ENCODE peak calls at places on chromosome 7, in four cellular contexts. C is NCI-H82, Z is NCI-H2227 treated with DMSO at 0.1 percent for 48 hours, B is NCI-H1105 treated with DMSO at 0.1 percent for 48 hours. H is an unnamed sample.
A peak's percentile ranks its signal among the peaks of the same experiment; 100 is the strongest.

GRCh38 chr7:28225581-28225980 is 45.0 kb upstream of the JAZF1 start:
- DNase-seq in Z (no peak), C (peak; percentile 96), B (no peak), H (peak; percentile 60)

GRCh38 chr7:36613214-36613613 is 111.1 kb downstream of the AOAH start:
- DNase-seq in B (no peak), Z (no peak), C (no peak), H (no peak)

GRCh38 chr7:29764227-29764626 is 42.1 kb upstream of the WIPF3 start:
- DNase-seq in B (no peak), Z (no peak), C (peak; percentile 49), H (peak; percentile 55)

GRCh38 chr7:18489624-18490023 is 5.9 kb upstream of the HDAC9 start:
- DNase-seq in B (no peak), C (no peak), Z (peak; percentile 25), H (no peak)

GRCh38 chr7:105438847-105439173 is 50.1 kb upstream of the SRPK2 start:
- DNase-seq in B (no peak), Z (no peak), C (no peak), H (no peak)

GRCh38 chr7:1569016-1569415 is 816 bp downstream of the PSMG3 start:
- DNase-seq in B (no peak), C (peak; percentile 50), Z (no peak), H (no peak)

GRCh38 chr7:129376076-129376777 is 58.0 kb upstream of the STRIP2 start:
- DNase-seq in B (peak; percentile 47), Z (peak; percentile 18), C (peak; percentile 82), H (peak; percentile 62)

GRCh38 chr7:1361016-1361755 is 98.1 kb downstream of the MICALL2 start:
- DNase-seq in Z (no peak), C (no peak), B (no peak), H (no peak)

GRCh38 chr7:101906291-101907260 is 89.2 kb downstream of the CUX1 start:
- DNase-seq in B (no peak), Z (no peak), C (no peak), H (no peak)

GRCh38 chr7:147023390-147023914 is 906.9 kb downstream of the CNTNAP2 start:
- DNase-seq in Z (no peak), C (no peak), B (no peak), H (no peak)

GRCh38 chr7:94129443-94130140 is 125.4 kb upstream of the BET1 start:
- DNase-seq in Z (no peak), B (no peak), C (peak; percentile 59), H (no peak)

GRCh38 chr7:117873056-117873932 is at the start of gene CTTNBP2:
- DNase-seq in C (peak; percentile 41), Z (peak; percentile 34), B (peak; percentile 19), H (peak; percentile 12)

GRCh38 chr7:125605241-125605640 is 675.6 kb upstream of the POT1 start:
- DNase-seq in C (no peak), Z (no peak), B (no peak), H (no peak)

GRCh38 chr7:111175908-111176307 is 85.0 kb downstream of the LRRN3 start:
- DNase-seq in B (no peak), C (no peak), Z (no peak), H (no peak)

GRCh38 chr7:42314696-42315095 is 77.7 kb upstream of the GLI3 start:
- DNase-seq in Z (no peak), C (peak; percentile 59), B (no peak), H (no peak)

GRCh38 chr7:1700536-1701333 is 30.7 kb downstream of the ELFN1 start:
- DNase-seq in B (no peak), C (no peak), Z (no peak), H (peak; percentile 4)

GRCh38 chr7:147432068-147432467 is 1158.5 kb upstream of the C7orf33 start:
- DNase-seq in C (peak; percentile 91), B (peak; percentile 10), Z (peak; percentile 24), H (peak; percentile 57)

GRCh38 chr7:1169409-1170368 is 9.7 kb upstream of the ZFAND2A start:
- DNase-seq in Z (peak; percentile 27), B (no peak), C (peak; percentile 90), H (peak; percentile 81)

GRCh38 chr7:94414481-94414880 is 19.8 kb downstream of the COL1A2 start:
- DNase-seq in Z (no peak), B (no peak), C (peak; percentile 22), H (no peak)

GRCh38 chr7:153432056-153432455 is 620.1 kb upstream of the DPP6 start:
- DNase-seq in Z (no peak), C (no peak), B (no peak), H (no peak)

GRCh38 chr7:140005754-140006503 is 56.8 kb downstream of the PARP12 start:
- DNase-seq in B (no peak), Z (no peak), C (peak; percentile 50), H (peak; percentile 46)

GRCh38 chr7:157690058-157690832 is 353.4 kb downstream of the DNAJB6 start:
- DNase-seq in C (no peak), B (peak; percentile 52), Z (no peak), H (peak; percentile 20)

GRCh38 chr7:2146676-2147472 is 85.9 kb downstream of the MAD1L1 start:
- DNase-seq in B (no peak), Z (no peak), C (no peak), H (no peak)

GRCh38 chr7:113912881-113913280 is 5.9 kb downstream of the PPP1R3A start:
- DNase-seq in Z (no peak), B (no peak), C (no peak), H (no peak)

GRCh38 chr7:947391-948210 is 6.9 kb downstream of the ADAP1 start:
- DNase-seq in Z (no peak), C (no peak), B (no peak), H (no peak)

GRCh38 chr7:72230281-72230680 is 181.9 kb downstream of the CALN1 start:
- DNase-seq in Z (no peak), B (no peak), C (no peak), H (no peak)

GRCh38 chr7:39400836-39401235 is 165.4 kb upstream of the YAE1 start:
- DNase-seq in C (no peak), B (no peak), Z (no peak), H (no peak)

GRCh38 chr7:88200793-88201192 is 19.0 kb downstream of the SRI start:
- DNase-seq in C (peak; percentile 92), Z (peak; percentile 38), B (peak; percentile 97), H (peak; percentile 19)

GRCh38 chr7:1940863-1941262 is 270.8 kb downstream of the ELFN1 start:
- DNase-seq in C (no peak), Z (no peak), B (no peak), H (no peak)

GRCh38 chr7:75971961-75972763 is 22.2 kb downstream of the TMEM120A start:
- DNase-seq in B (no peak), Z (no peak), C (peak; percentile 19), H (no peak)

GRCh38 chr7:96308950-96309263 is 13.0 kb downstream of the SLC25A13 start:
- DNase-seq in Z (no peak), C (no peak), B (no peak), H (no peak)

GRCh38 chr7:121385800-121386179 is 10.3 kb downstream of the FAM3C start:
- DNase-seq in Z (peak; percentile 32), B (peak; percentile 49), C (peak; percentile 92), H (no peak)

GRCh38 chr7:1644341-1645070 is 25.6 kb upstream of the ELFN1 start:
- DNase-seq in B (no peak), C (no peak), Z (no peak), H (no peak)

GRCh38 chr7:158325530-158326381 is 261.9 kb downstream of the PTPRN2 start:
- DNase-seq in Z (peak; percentile 68), B (peak; percentile 89), C (no peak), H (peak; percentile 91)

GRCh38 chr7:28597284-28597683 is 185.0 kb downstream of the CREB5 start:
- DNase-seq in C (no peak), B (no peak), Z (no peak), H (no peak)

GRCh38 chr7:117010375-117011133 is 57.3 kb downstream of the ST7 start:
- DNase-seq in Z (no peak), B (no peak), C (no peak), H (no peak)

GRCh38 chr7:98622926-98623325 is 5.8 kb downstream of the NPTX2 start:
- DNase-seq in B (no peak), C (no peak), Z (no peak), H (no peak)

GRCh38 chr7:143214789-143215679 is 6.8 kb upstream of the TAS2R40 start:
- DNase-seq in Z (peak; percentile 75), B (peak; percentile 92), C (peak; percentile 94), H (peak; percentile 58)

GRCh38 chr7:98251251-98251843 is 685 bp downstream of the TECPR1 start:
- DNase-seq in C (peak; percentile 97), B (peak; percentile 89), Z (peak; percentile 45), H (peak; percentile 95)

H was measured in WERI-Rb-1.